ENCODE peak calls at places on chromosomes 6 and 20, in five cellular contexts. Q is anterior cingulate cortex, P is memory B cell, L is Right ventricle myocardium inferior, B is erythroblast. O is an unnamed sample.
A peak's percentile ranks its signal among the peaks of the same experiment; 100 is the strongest.

GRCh38 chr6:126831461-126831860 is 287.0 kb upstream of the RSPO3 start:
- DNase-seq in Q (no peak), L (no peak), B (no peak), P (no peak), O (no peak)

GRCh38 chr6:142946924-142947701 is 2.1 kb upstream of the HIVEP2 start:
- DNase-seq in B (peak; percentile 59), P (peak; percentile 86), Q (peak; percentile 79), L (peak; percentile 92), O (peak; percentile 56)

GRCh38 chr6:153117986-153118886 is 12.8 kb downstream of the RGS17 start:
- DNase-seq in P (no peak), B (peak; percentile 63), Q (no peak), L (no peak), O (no peak)

GRCh38 chr6:139577124-139577800 is 202.8 kb upstream of the CITED2 start:
- DNase-seq in L (no peak), P (no peak), Q (no peak), B (no peak), O (no peak)

GRCh38 chr6:19892250-19892649 is 55.1 kb downstream of the ID4 start:
- DNase-seq in P (no peak), L (no peak), B (no peak), Q (no peak), O (no peak)

GRCh38 chr20:20754758-20755157 is 42.3 kb upstream of the RALGAPA2 start:
- DNase-seq in B (no peak), P (no peak), L (no peak), Q (no peak), O (no peak)

GRCh38 chr6:158026054-158026900 is 44.6 kb downstream of the SYNJ2 start:
- DNase-seq in B (peak; percentile 82), Q (no peak), L (peak; percentile 89), P (peak; percentile 65), O (peak; percentile 68)

GRCh38 chr6:37480951-37481597 is 18.6 kb downstream of the CCDC167 start:
- DNase-seq in Q (no peak), P (no peak), L (peak; percentile 63), B (no peak), O (no peak)

GRCh38 chr20:32979201-32979998 is 24.8 kb downstream of the SUN5 start:
- DNase-seq in P (no peak), B (no peak), Q (no peak), L (no peak), O (no peak)

GRCh38 chr6:157561037-157561790 is 180.2 kb downstream of the ZDHHC14 start:
- DNase-seq in P (no peak), L (no peak), Q (no peak), B (no peak), O (no peak)

O was measured in occipital lobe.